ENCODE peak calls at places on chromosomes 11 and 22, in seven cellular contexts. B is HCT116, H is HL-60, C is Panc1, Q is GM23338, D is K562, K is HepG2. W is an unnamed sample.

GRCh38 chr11:115930886-115931537 is 426.8 kb upstream of the CADM1 start:
- DNase-seq in H (no peak), K (no peak), Q (no peak), C (no peak), B (no peak), D (no peak), W (no peak)

GRCh38 chr11:97092823-97093222 is 703.0 kb downstream of the JRKL start:
- DNase-seq in C (no peak), D (no peak), B (no peak), Q (no peak), K (no peak), H (no peak), W (no peak)

GRCh38 chr11:2750601-2751522 is 51.1 kb upstream of the KCNQ1OT1 start:
- DNase-seq in H (no peak), B (no peak), C (no peak), D (no peak), Q (no peak), K (no peak), W (no peak)

GRCh38 chr22:38403806-38404205 is 51.2 kb downstream of the KCNJ4 start:
- DNase-seq in K (no peak), B (no peak), H (no peak), D (no peak), C (no peak), Q (no peak), W (no peak)

GRCh38 chr11:69066122-69067112 is 17.7 kb downstream of the TPCN2 start:
- DNase-seq in B (no peak), H (no peak), K (no peak), Q (no peak), C (no peak), D (no peak), W (no peak)

GRCh38 chr11:20565236-20565635 is 34.2 kb upstream of the SLC6A5 start:
- DNase-seq in K (no peak), H (no peak), Q (no peak), D (no peak), B (no peak), C (no peak), W (no peak)

GRCh38 chr11:115197433-115197832 is 306.8 kb downstream of the CADM1 start:
- DNase-seq in H (no peak), C (no peak), D (no peak), B (no peak), K (no peak), Q (no peak), W (no peak)

GRCh38 chr11:59807047-59807446 is 3.5 kb downstream of the MRPL16 start:
- DNase-seq in K (peak; percentile 50), H (no peak), D (no peak), B (no peak), Q (no peak), C (no peak), W (no peak)

GRCh38 chr11:64753380-64754123 is 6.2 kb downstream of the PYGM start:
- DNase-seq in H (no peak), D (peak; percentile 62), K (no peak), Q (peak; percentile 76), B (no peak), C (no peak), W (no peak)

GRCh38 chr22:24185501-24186351 is 4.4 kb downstream of the SUSD2 start:
- DNase-seq in D (no peak), C (no peak), K (no peak), B (no peak), Q (no peak), H (no peak), W (no peak)

GRCh38 chr11:120499088-120499487 is 12.5 kb upstream of the GRIK4 start:
- DNase-seq in K (no peak), B (no peak), C (no peak), D (no peak), Q (no peak), H (no peak), W (no peak)

GRCh38 chr11:77322506-77322905 is 21.0 kb upstream of the GDPD4 start:
- DNase-seq in Q (no peak), C (no peak), B (no peak), D (no peak), K (no peak), H (no peak), W (no peak)
- TF ChIP-seq REST in Q (no peak), C (no peak), B (no peak), D (no peak), K (no peak), H (no peak), W (no peak)

GRCh38 chr11:33531743-33532181 is 168.9 kb downstream of the C11orf91 start:
- DNase-seq in D (no peak), Q (no peak), H (no peak), K (no peak), B (no peak), C (no peak), W (no peak)

GRCh38 chr11:33529461-33529860 is 171.2 kb downstream of the C11orf91 start:
- DNase-seq in H (no peak), Q (no peak), B (no peak), C (no peak), D (no peak), K (no peak), W (no peak)

GRCh38 chr11:33532720-33533119 is 167.9 kb downstream of the C11orf91 start:
- DNase-seq in Q (no peak), K (no peak), H (no peak), D (no peak), C (no peak), B (no peak), W (no peak)

GRCh38 chr11:33532257-33532656 is 168.4 kb downstream of the C11orf91 start:
- DNase-seq in D (peak; percentile 14), C (no peak), H (no peak), Q (peak; percentile 9), K (no peak), B (no peak), W (no peak)

GRCh38 chr11:33530824-33531223 is 169.8 kb downstream of the C11orf91 start:
- DNase-seq in Q (no peak), D (no peak), C (no peak), B (no peak), H (no peak), K (no peak), W (no peak)
- TF ChIP-seq REST in Q (no peak), D (no peak), C (no peak), B (no peak), H (no peak), K (no peak), W (no peak)

GRCh38 chr22:19717691-19718254 is 3.5 kb downstream of the SEPTIN5 start:
- DNase-seq in K (no peak), H (peak; percentile 66), B (no peak), D (no peak), C (no peak), Q (peak; percentile 63), W (peak; percentile 65)

GRCh38 chr22:19719488-19720021 is 3.8 kb upstream of the GP1BB start:
- DNase-seq in K (no peak), H (no peak), B (no peak), C (no peak), Q (no peak), D (no peak), W (no peak)

GRCh38 chr22:19717181-19717580 is 2.9 kb downstream of the SEPTIN5 start:
- DNase-seq in D (no peak), Q (no peak), K (no peak), B (no peak), H (no peak), C (no peak), W (no peak)

GRCh38 chr22:19719055-19719482 is 4.3 kb upstream of the GP1BB start:
- DNase-seq in D (peak; percentile 93), H (no peak), K (no peak), C (no peak), B (no peak), Q (no peak), W (no peak)

DNA sequence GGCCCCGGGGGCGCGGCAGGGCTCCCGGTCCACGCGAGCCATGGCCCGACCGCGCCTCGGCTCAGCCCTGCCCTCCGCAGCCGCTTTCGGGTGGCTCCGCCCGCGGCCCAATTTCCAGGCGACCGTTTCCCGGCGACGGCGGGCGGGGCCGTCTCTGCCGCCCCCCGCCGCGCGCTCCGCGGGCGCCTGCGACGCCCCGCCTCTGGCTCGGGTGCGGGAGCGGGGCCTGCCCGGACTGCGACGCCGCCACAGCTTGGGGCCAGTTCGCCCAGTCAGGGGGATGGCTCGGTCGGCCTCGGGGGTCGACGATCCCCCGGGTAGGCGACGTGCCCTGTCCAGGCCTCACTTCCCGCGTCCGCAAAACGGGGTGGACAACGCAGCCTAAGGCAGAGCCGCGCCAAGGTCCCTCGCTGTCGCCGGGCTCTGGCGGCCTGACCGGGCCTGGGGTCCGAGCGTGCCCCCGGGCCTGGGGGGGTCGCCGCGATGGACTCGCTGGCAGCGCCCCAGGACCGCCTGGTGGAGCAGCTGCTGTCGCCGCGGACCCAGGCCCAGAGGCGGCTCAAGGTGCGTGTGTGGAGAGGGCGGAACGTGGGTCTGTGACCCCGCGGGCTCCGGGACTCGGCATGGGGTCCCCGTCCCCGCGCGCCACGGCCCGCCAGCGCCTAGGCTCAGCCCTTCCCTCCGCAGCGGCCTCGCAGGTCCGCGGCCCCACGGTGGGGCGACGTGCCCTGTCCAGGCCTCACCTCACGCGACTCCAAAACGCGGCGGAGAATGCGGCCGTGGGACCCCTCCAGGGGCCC is 4.2 kb downstream of the SEPTIN5 start:
- DNase-seq in Q (no peak), D (peak; percentile 99), H (no peak), B (no peak), K (no peak), C (no peak), W (no peak)
- TF ChIP-seq REST in Q (no peak), D (no peak), H (no peak), B (no peak), K (no peak), C (no peak), W (no peak)

DNA sequence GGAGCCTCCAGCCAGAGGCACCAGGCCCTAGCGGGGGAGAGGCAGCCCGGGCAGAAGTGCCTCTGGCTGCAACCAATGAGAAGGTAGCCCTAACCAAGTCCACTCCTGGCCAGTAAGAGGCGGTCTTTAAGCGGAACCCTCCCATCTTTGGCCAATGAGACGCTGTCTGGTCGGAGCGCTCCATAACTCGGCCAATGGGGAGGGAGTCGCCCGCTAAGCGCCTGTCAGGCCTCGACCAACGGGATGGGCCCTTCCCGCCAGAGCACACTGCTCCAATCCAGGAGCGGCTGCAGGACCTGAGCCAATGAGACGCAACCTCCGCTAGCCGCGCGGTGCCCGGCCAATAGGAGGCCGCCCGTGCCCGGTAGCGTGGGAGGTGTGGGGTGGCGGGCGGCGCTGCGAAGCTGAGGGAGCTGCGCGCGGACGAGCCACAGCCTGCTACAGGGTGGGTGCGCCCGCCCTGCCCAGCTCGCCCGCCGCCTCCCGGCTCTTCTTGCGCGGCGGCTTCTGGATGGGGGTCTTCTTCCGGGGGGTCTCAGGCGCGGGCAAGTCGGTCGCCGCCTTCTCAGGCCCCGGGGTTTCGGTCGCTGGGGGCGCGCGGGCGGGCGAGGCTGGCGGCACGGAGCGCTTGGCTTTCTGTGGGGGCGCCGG is 12.6 kb downstream of the SCARF2 start:
- DNase-seq in H (no peak), K (no peak), Q (peak; percentile 94), C (no peak), B (no peak), D (no peak), W (no peak)
- TF ChIP-seq REST in H (no peak), K (no peak), Q (no peak), C (no peak), B (no peak), D (no peak), W (no peak)